ENCODE peak calls at places on chromosomes 13 and 19, in four cellular contexts. R is GM23248; F is breast epithelium; I is CD8-positive, alpha-beta T cell. Z is an unnamed sample.

GRCh38 chr13:108270442-108270841 is 924 bp downstream of the TNFSF13B start:
- DNase-seq in R (peak), F (no peak), I (no peak), Z (peak)

GRCh38 chr13:108494991-108495661 is 134.3 kb upstream of the MYO16 start:
- DNase-seq in R (no peak), F (no peak), I (no peak), Z (no peak)

GRCh38 chr13:50079278-50080157 is 64.3 kb downstream of the KCNRG start:
- DNase-seq in R (no peak), F (no peak), I (no peak), Z (no peak)

GRCh38 chr13:51778407-51778806 is 25.6 kb downstream of the DHRS12 start:
- DNase-seq in R (no peak), F (no peak), I (no peak), Z (no peak)

GRCh38 chr19:31444931-31445330 is 95.7 kb upstream of the TSHZ3 start:
- DNase-seq in R (no peak), F (no peak), I (no peak), Z (no peak)

GRCh38 chr13:33999830-34000605 is 182.1 kb downstream of the RFC3 start:
- DNase-seq in R (peak), F (no peak), I (no peak), Z (no peak)

GRCh38 chr13:51801631-51802099 is 2.3 kb downstream of the DHRS12 start:
- DNase-seq in R (peak), F (peak), I (no peak), Z (peak)

GRCh38 chr13:102856603-102857002 is 10.8 kb downstream of the ERCC5 start:
- DNase-seq in R (peak), F (no peak), I (no peak), Z (no peak)

GRCh38 chr19:35451278-35452096 is 3.4 kb downstream of the FFAR2 start:
- DNase-seq in R (no peak), F (no peak), I (no peak), Z (no peak)

GRCh38 chr19:18629166-18630088 is 7.4 kb upstream of the KLHL26 start:
- DNase-seq in R (no peak), F (no peak), I (no peak), Z (no peak)

GRCh38 chr19:21839966-21840365 is 4.0 kb upstream of the ZNF43 start:
- DNase-seq in R (no peak), F (no peak), I (no peak), Z (no peak)

GRCh38 chr19:28239270-28239669 is 973.7 kb downstream of the UQCRFS1 start:
- DNase-seq in R (peak), F (no peak), I (no peak), Z (no peak)

GRCh38 chr19:10110972-10111317 is 548 bp upstream of the P2RY11 start:
- DNase-seq in R (no peak), F (no peak), I (no peak), Z (no peak)

GRCh38 chr19:31725051-31725450 is 375.8 kb upstream of the TSHZ3 start:
- DNase-seq in R (no peak), F (no peak), I (no peak), Z (no peak)

GRCh38 chr13:101982903-101983302 is 418.9 kb downstream of the FGF14 start:
- DNase-seq in R (no peak), F (no peak), I (no peak), Z (no peak)

GRCh38 chr19:55344444-55344843 is 4.8 kb downstream of the KMT5C start:
- DNase-seq in R (no peak), F (no peak), I (no peak), Z (no peak)

GRCh38 chr13:107124129-107124718 is 556.3 kb upstream of the ARGLU1 start:
- DNase-seq in R (peak), F (no peak), I (no peak), Z (no peak)

GRCh38 chr13:43744630-43745029 is 42.1 kb downstream of the ENOX1 start:
- DNase-seq in R (peak), F (no peak), I (no peak), Z (no peak)

GRCh38 chr13:99830931-99831330 is 140.6 kb downstream of the ZIC5 start:
- DNase-seq in R (no peak), F (no peak), I (no peak), Z (no peak)

GRCh38 chr13:90118467-90119071 is 1228.9 kb upstream of the MIR17HG start:
- DNase-seq in R (no peak), F (no peak), I (no peak), Z (no peak)

GRCh38 chr19:52211203-52211602 is 21.4 kb downstream of the PPP2R1A start:
- DNase-seq in R (no peak), F (no peak), I (no peak), Z (no peak)

GRCh38 chr19:1325568-1326294 is 40.1 kb downstream of the EFNA2 start:
- DNase-seq in R (no peak), F (no peak), I (no peak), Z (no peak)

GRCh38 chr19:6500837-6501739 is 1.0 kb downstream of the TUBB4A start:
- DNase-seq in R (no peak), F (no peak), I (no peak), Z (no peak)

GRCh38 chr13:24039621-24040475 is 120.7 kb upstream of the SPATA13 start:
- DNase-seq in R (no peak), F (no peak), I (no peak), Z (no peak)

GRCh38 chr19:39557791-39558622 is 18.0 kb upstream of the EID2 start:
- DNase-seq in R (no peak), F (no peak), I (no peak), Z (no peak)

GRCh38 chr13:44576396-44577235 is 486 bp upstream of the TSC22D1 start:
- DNase-seq in R (peak), F (no peak), I (peak), Z (no peak)

GRCh38 chr13:50685491-50685890 is 158.0 kb downstream of the DLEU7 start:
- DNase-seq in R (peak), F (peak), I (no peak), Z (no peak)

GRCh38 chr19:9848060-9848459 is 12.9 kb downstream of the PIN1 start:
- DNase-seq in R (no peak), F (no peak), I (peak), Z (no peak)

GRCh38 chr19:15025237-15025636 is 24.0 kb upstream of the CASP14 start:
- DNase-seq in R (no peak), F (no peak), I (no peak), Z (no peak)

GRCh38 chr19:41774515-41774980 is 19.2 kb downstream of the CEACAM6 start:
- DNase-seq in R (no peak), F (no peak), I (peak), Z (no peak)

GRCh38 chr13:88196106-88196505 is 524.9 kb downstream of the SLITRK5 start:
- DNase-seq in R (no peak), F (no peak), I (no peak), Z (no peak)

GRCh38 chr19:30064021-30064699 is 122.1 kb downstream of the URI1 start:
- DNase-seq in R (no peak), F (no peak), I (no peak), Z (peak)

GRCh38 chr19:10505583-10506229 is 2.5 kb upstream of the KEAP1 start:
- DNase-seq in R (peak), F (peak), I (peak), Z (peak)

GRCh38 chr13:26485288-26485687 is 72.2 kb upstream of the WASF3 start:
- DNase-seq in R (no peak), F (no peak), I (no peak), Z (no peak)

GRCh38 chr19:14516048-14516534 is 2.1 kb downstream of the DNAJB1 start:
- DNase-seq in R (no peak), F (no peak), I (no peak), Z (no peak)

GRCh38 chr13:78193853-78194252 is 275.2 kb upstream of the EDNRB start:
- DNase-seq in R (peak), F (no peak), I (no peak), Z (no peak)

GRCh38 chr19:30046522-30046921 is 104.5 kb downstream of the URI1 start:
- DNase-seq in R (peak), F (no peak), I (no peak), Z (no peak)

GRCh38 chr19:38304866-38305429 is 897 bp downstream of the C19orf33 start:
- DNase-seq in R (no peak), F (peak), I (no peak), Z (peak)

GRCh38 chr13:44335463-44335862 is 38.2 kb upstream of the SERP2 start:
- DNase-seq in R (no peak), F (no peak), I (no peak), Z (no peak)

GRCh38 chr19:43132696-43133095 is 50.2 kb upstream of the PSG2 start:
- DNase-seq in R (peak), F (no peak), I (no peak), Z (no peak)
- H3K4me3 ChIP-seq in R (no peak), F (no peak), I (no peak), Z (no peak)

GRCh38 chr19:7829561-7830271 is at the start of gene EVI5L:
- DNase-seq in R (peak), F (peak), I (peak), Z (peak)
- H3K4me3 ChIP-seq in R (peak), F (peak), I (peak), Z (peak)

DNA sequence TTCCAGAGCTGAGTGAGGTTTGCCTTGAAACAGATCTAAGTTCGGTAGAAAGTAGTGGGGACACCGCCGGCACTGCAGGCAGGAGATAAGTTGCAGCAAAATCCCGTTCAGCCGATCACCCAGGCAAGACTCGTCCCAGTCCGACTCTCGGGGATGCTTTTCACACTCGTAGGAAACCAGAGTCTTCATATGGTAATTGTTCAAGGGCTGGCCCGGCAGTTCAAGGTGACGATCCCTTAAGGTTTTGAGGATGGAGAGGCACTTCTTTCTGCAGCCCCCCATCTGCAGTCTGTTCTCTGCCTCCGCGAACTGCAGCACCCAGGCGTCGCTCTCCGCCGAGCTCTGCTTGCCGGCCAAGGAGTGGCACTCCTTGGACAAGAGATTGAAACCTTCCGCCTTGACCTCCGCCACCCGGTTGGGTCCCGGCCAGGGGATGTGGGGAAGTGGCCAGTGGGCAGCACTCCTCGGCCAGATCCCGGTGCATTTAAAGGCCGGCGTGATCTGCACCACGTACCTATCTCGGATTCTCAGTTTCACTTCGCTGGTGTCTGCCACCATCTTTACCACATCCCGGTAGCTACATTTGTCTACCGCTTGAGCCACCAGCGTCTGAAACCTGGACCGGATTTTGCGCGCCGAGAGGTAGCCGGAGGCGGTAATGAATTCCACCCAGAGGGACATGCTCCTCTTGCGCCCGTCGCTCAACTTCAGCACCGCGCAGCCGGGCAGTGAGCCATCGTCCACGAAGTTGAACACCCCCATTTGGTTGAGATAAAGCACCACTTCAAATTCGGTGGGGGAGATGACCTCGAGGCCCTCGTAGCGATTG is 1.1 kb downstream of the MAB21L1 start:
- DNase-seq in R (peak), F (no peak), I (no peak), Z (peak)
- H3K4me3 ChIP-seq in R (peak), F (peak), I (peak), Z (peak)

DNA sequence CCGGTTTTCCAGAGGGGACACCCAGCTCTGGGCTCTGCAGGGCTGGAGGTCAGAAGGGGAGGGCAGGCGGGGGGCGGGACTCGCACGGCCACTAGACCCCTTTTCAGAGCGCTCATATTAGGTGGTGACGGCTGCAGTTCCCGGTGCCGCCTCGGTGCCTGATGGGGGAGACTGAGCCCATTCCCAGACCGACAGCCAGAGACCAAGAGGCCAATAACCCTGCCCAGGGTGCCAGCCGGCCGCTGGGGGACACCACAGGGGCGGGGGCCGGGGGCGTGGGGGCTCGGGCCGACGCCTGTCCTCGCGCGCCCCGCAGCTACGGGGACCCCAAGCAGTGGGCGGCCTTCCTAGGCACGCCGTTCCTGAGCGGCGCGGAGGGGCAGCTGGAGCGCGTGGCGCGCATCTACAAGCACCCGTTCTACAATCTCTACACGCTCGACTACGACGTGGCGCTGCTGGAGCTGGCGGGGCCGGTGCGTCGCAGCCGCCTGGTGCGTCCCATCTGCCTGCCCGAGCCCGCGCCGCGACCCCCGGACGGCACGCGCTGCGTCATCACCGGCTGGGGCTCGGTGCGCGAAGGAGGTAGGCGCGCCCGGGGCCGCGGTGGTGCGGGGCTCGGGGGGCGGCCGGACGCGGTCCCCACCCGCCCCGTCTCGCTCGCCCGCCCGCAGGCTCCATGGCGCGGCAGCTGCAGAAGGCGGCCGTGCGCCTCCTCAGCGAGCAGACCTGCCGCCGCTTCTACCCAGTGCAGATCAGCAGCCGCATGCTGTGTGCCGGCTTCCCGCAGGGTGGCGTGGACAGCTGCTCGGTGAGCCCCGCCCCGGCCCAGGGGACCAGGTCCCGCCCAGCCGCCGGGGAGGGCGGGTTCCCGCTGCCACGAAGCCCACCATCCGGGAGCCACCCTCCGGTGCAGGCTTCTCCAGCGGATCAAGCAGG is 2.4 kb downstream of the TIMM13 start:
- DNase-seq in R (peak), F (no peak), I (no peak), Z (peak)
- H3K4me3 ChIP-seq in R (peak), F (peak), I (no peak), Z (peak)

GRCh38 chr13:40979232-40979631 is 39.9 kb downstream of the ELF1 start:
- DNase-seq in R (no peak), F (no peak), I (no peak), Z (no peak)
- H3K4me3 ChIP-seq in R (no peak), F (no peak), I (peak), Z (peak)

GRCh38 chr19:4971816-4972495 is 3.0 kb downstream of the KDM4B start:
- DNase-seq in R (no peak), F (no peak), I (no peak), Z (no peak)
- H3K4me3 ChIP-seq in R (peak), F (peak), I (no peak), Z (no peak)

GRCh38 chr13:111533900-111534645 is 213.6 kb downstream of the TEX29 start:
- DNase-seq in R (no peak), F (no peak), I (no peak), Z (no peak)

GRCh38 chr13:111537115-111537728 is 216.8 kb downstream of the TEX29 start:
- DNase-seq in R (no peak), F (no peak), I (no peak), Z (peak)

GRCh38 chr13:111532111-111532510 is 211.7 kb downstream of the TEX29 start:
- DNase-seq in R (no peak), F (no peak), I (no peak), Z (no peak)

GRCh38 chr13:111536239-111536638 is 215.8 kb downstream of the TEX29 start:
- DNase-seq in R (no peak), F (no peak), I (no peak), Z (no peak)

GRCh38 chr13:111534646-111535461 is 214.4 kb downstream of the TEX29 start:
- DNase-seq in R (no peak), F (no peak), I (no peak), Z (no peak)
- H3K4me3 ChIP-seq in R (no peak), F (no peak), I (no peak), Z (no peak)